ENCODE peak calls at places on chromosomes 7 and 10, in five cellular contexts. D is adrenal gland, Y is tibial nerve, H is ovary, V is testis. C is an unnamed sample.

GRCh38 chr10:131609176-131609575 is 291.6 kb upstream of the PPP2R2D start:
- DNase-seq in Y (no peak), V (no peak), H (no peak), D (no peak), C (no peak)

GRCh38 chr10:74923556-74923955 is 97.2 kb downstream of the KAT6B start:
- DNase-seq in H (no peak), D (no peak), V (no peak), Y (no peak), C (no peak)

GRCh38 chr7:24917510-24918239 is 62.3 kb downstream of the OSBPL3 start:
- DNase-seq in Y (no peak), D (no peak), H (no peak), V (no peak), C (no peak)

GRCh38 chr7:90988523-90988922 is 275.7 kb upstream of the FZD1 start:
- DNase-seq in D (no peak), Y (no peak), H (no peak), V (no peak), C (no peak)

GRCh38 chr10:47381427-47382379 is 2.4 kb downstream of the ZNF488 start:
- DNase-seq in V (no peak), H (no peak), Y (no peak), D (no peak), C (no peak)

GRCh38 chr7:111741811-111742240 is 179.5 kb upstream of the IMMP2L start:
- DNase-seq in D (peak; percentile 52), V (peak; percentile 76), Y (peak; percentile 40), H (no peak), C (no peak)

GRCh38 chr10:30047430-30047829 is 12.0 kb downstream of the JCAD start:
- DNase-seq in D (no peak), H (no peak), Y (no peak), V (no peak), C (no peak)

GRCh38 chr10:13234172-13234571 is at the start of gene UCMA:
- DNase-seq in Y (no peak), D (no peak), V (no peak), H (no peak), C (no peak)

GRCh38 chr10:97080051-97080776 is 105.5 kb downstream of the SLIT1 start:
- DNase-seq in Y (no peak), D (no peak), V (no peak), H (no peak), C (no peak)

GRCh38 chr10:102660891-102661613 is 16.8 kb downstream of the TRIM8 start:
- DNase-seq in V (no peak), Y (no peak), D (peak; percentile 67), H (peak; percentile 81), C (no peak)

GRCh38 chr10:74586088-74586585 is 240.3 kb upstream of the KAT6B start:
- DNase-seq in H (no peak), D (peak; percentile 38), V (no peak), Y (no peak), C (no peak)

GRCh38 chr7:148697950-148698396 is 730 bp upstream of the CUL1 start:
- DNase-seq in H (peak; percentile 69), Y (no peak), D (no peak), V (peak; percentile 45), C (no peak)

GRCh38 chr7:5552123-5552522 is 128.5 kb upstream of the TNRC18 start:
- DNase-seq in Y (no peak), H (no peak), V (no peak), D (no peak), C (no peak)

GRCh38 chr10:23070819-23071218 is 24.6 kb upstream of the MSRB2 start:
- DNase-seq in H (no peak), Y (no peak), V (no peak), D (no peak), C (no peak)

GRCh38 chr10:88735661-88736060 is 24.2 kb upstream of the LIPN start:
- DNase-seq in Y (no peak), D (no peak), V (no peak), H (no peak), C (no peak)

GRCh38 chr10:131022981-131023380 is 288.5 kb downstream of the TCERG1L start:
- DNase-seq in Y (no peak), V (no peak), H (no peak), D (no peak), C (no peak)

GRCh38 chr7:95045236-95045923 is 138.0 kb downstream of the PPP1R9A start:
- DNase-seq in Y (no peak), H (no peak), V (peak; percentile 62), D (no peak), C (no peak)

GRCh38 chr10:92480422-92480821 is 93.5 kb downstream of the IDE start:
- DNase-seq in H (no peak), Y (no peak), V (no peak), D (no peak), C (no peak)

GRCh38 chr7:111528331-111528730 is 34.0 kb downstream of the IMMP2L start:
- DNase-seq in Y (no peak), D (no peak), H (no peak), V (no peak), C (no peak)

GRCh38 chr10:50224330-50224952 is 26.9 kb downstream of the ASAH2 start:
- DNase-seq in D (peak; percentile 23), V (peak; percentile 33), H (no peak), Y (peak; percentile 5), C (no peak)

GRCh38 chr7:67947191-67947590 is 950.6 kb downstream of the TYW1 start:
- DNase-seq in H (no peak), V (no peak), D (no peak), Y (no peak), C (no peak)
- H3K27ac ChIP-seq in H (no peak overlapping the region), V (no peak overlapping the region), D (no peak overlapping the region), Y (no peak overlapping the region), C (no peak overlapping the region)

GRCh38 chr10:80971461-80971860 is 433.8 kb downstream of the SH2D4B start:
- DNase-seq in H (no peak), V (no peak), Y (no peak), D (no peak), C (no peak)

GRCh38 chr10:80968903-80969302 is 431.2 kb downstream of the SH2D4B start:
- DNase-seq in V (no peak), Y (no peak), D (no peak), H (no peak), C (no peak)

GRCh38 chr10:80964955-80965614 is 427.4 kb downstream of the SH2D4B start:
- DNase-seq in Y (no peak), H (no peak), D (no peak), V (no peak), C (no peak)

GRCh38 chr10:80964179-80964578 is 426.5 kb downstream of the SH2D4B start:
- DNase-seq in Y (no peak), D (no peak), V (no peak), H (no peak), C (no peak)

DNA sequence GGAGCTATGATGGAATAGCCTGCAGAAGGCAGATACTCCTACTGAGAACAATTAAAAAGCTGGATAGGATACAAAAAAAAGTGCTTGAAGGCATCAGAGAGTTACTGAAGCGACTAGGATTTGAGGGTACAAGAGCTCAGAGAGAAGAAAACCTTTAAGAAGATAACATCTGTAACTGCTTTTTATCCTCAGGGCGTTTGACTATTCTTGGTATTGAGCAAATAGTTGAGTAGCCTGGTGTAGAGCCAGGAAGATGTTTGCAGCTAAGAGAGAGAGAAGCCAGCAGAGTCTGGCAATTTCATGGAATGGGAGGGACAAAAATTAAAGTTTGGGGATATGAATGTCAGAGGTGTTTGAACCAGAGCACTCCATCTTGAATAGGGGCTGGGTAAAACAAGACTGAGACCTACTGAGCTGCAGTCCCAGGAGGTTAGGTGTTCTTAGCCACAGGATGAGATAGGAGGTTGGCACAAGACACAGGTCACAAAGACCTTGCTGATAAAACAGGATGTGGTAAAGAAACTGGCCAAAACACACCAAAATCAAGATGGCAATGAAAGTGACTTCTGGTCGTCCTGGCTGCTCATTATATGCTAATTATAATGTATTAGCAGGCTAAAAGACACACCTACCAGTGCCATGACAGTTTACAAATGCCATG is 428.8 kb downstream of the SH2D4B start:
- DNase-seq in V (no peak), Y (no peak), H (no peak), D (no peak), C (no peak)
- H3K4me1 ChIP-seq in V (no peaks in the 10 kb centered on the region), Y (no peaks in the 10 kb centered on the region), H (no peaks in the 10 kb centered on the region), D (no peaks in the 10 kb centered on the region), C (no peaks in the 10 kb centered on the region)

DNA sequence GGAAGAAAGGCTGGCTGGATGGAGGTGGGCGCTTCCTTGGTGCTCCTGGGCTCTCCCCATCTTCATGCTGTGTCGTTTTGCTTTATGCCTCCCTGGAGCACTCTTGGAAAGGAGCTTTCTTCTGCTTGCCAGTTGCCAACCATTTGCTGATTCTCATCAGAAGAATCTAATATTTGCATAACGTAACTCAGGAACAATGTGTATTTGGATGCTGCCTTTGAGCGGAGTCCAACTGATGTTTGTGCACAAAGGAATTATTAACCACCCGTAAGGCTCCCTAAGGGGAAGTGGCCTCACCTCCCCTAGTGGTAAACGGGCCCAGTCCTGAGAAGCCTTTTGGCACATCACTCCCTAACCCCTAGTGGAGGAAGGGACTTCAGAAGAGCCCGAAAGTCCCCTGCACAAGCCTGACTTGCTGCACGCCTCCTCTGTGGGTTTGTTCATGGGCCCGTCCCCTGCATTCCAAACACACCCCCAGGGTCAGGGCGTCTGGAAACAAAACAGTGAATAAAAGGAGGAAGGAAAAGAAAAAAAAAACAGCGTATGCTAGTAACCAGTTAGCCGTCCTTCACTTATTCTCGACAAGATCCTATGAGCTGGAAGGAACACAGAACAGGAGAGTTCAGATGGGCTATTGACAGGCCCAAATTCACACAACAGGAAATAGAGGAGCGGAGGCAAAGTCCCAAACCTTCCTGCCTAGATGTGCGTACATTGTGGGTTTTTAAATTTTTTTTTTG is 602.2 kb downstream of the LRMDA start:
- DNase-seq in D (no peak), H (no peak), Y (no peak), V (no peak), C (no peak)
- TF ChIP-seq POLR2A in D (no peak), H (no peak), Y (no peak), V (no peak), C (no peak)

GRCh38 chr7:130092598-130092997 is 22.3 kb downstream of the KLHDC10 start:
- DNase-seq in V (no peak), Y (no peak), D (no peak), H (no peak), C (no peak)

GRCh38 chr7:130086938-130087337 is 16.6 kb downstream of the KLHDC10 start:
- DNase-seq in D (no peak), V (no peak), Y (no peak), H (no peak), C (no peak)

GRCh38 chr7:130087364-130087763 is 17.0 kb downstream of the KLHDC10 start:
- DNase-seq in H (no peak), V (no peak), D (no peak), Y (no peak), C (no peak)

GRCh38 chr7:130091999-130092398 is 21.7 kb downstream of the KLHDC10 start:
- DNase-seq in V (no peak), H (no peak), D (no peak), Y (no peak), C (no peak)

DNA sequence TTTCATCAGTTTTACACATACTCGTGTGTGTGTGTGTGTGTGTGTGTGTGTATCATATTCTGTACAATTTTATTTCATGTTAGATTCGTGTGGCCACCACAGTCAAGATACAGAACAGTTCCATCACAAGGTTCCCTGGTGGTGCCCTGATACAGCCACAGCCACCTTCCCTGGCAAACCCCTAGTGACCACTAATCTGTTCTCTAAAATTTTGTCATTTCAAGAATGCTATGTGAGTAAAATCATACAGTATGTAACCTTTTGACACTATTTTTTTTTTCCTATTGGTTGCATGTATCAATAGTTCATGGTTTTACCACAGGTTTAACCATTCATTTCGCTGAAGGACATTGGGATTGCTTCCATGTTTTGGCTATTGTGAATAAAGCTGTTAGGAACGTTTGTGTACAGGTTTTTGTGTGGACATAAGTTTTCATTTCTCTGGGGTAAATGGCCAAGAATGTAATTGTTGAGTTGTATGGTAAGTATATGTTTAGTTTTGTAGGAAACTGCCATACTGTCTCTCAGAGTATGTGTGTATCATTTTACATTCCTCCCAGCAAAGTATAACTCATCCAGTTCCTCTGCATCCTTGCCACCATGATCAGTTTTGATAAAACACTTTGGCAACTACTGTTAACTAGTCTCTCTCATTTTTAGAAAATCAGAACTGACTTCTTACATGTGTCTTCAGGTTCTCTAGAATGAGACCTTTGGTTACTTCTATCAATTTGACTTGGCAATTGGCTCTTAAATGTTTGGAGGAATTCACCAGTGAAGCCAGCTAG is 20.6 kb downstream of the KLHDC10 start:
- DNase-seq in H (no peak), D (no peak), Y (no peak), V (no peak), C (no peak)
- H3K27ac ChIP-seq in H (no peak overlapping the region), D (no peak overlapping the region), Y (no peak overlapping the region), V (no peak overlapping the region), C (no peak overlapping the region)

C was measured in gastrocnemius medialis.